ENCODE peak calls at places on chromosomes 4 and X, in nine cellular contexts. X is cardiac muscle cell, A is stomach, Y is GM23248, D is GM23338, P is lung, Q is heart right ventricle, S is neural progenitor cell, U is kidney. R is an unnamed sample.
A peak's percentile ranks its signal among the peaks of the same experiment; 100 is the strongest.

GRCh38 chrX:11768039-11768438 is 10.0 kb downstream of the MSL3 start:
- DNase-seq in S (no peak), Y (no peak), D (no peak), X (no peak), Q (no peak), P (no peak), A (no peak), U (no peak), R (no peak)

GRCh38 chr4:126051709-126052424 is 737.1 kb downstream of the FAT4 start:
- DNase-seq in D (no peak), S (no peak), Q (no peak), P (no peak), A (no peak), Y (peak; percentile 76), X (peak; percentile 26), U (no peak), R (no peak)

GRCh38 chrX:24264383-24264782 is 49.5 kb downstream of the SUPT20HL2 start:
- DNase-seq in P (no peak), Y (peak; percentile 12), X (no peak), S (no peak), Q (no peak), U (no peak), A (no peak), D (no peak), R (no peak)

GRCh38 chr4:110458494-110459266 is 17.3 kb upstream of the ENPEP start:
- DNase-seq in P (no peak), U (no peak), X (no peak), Y (no peak), A (no peak), D (no peak), S (no peak), Q (no peak), R (no peak)

GRCh38 chrX:21926527-21927278 is 13.8 kb upstream of the SMS start:
- DNase-seq in D (peak; percentile 51), P (no peak), X (no peak), U (no peak), A (no peak), S (no peak), Q (no peak), Y (peak; percentile 93), R (no peak)

GRCh38 chr4:112277705-112278448 is 7.8 kb downstream of the TIFA start:
- DNase-seq in U (no peak), Q (no peak), X (no peak), P (no peak), Y (no peak), D (no peak), S (no peak), A (no peak), R (no peak)

GRCh38 chr4:168220893-168221292 is 97.7 kb downstream of the DDX60 start:
- DNase-seq in U (no peak), D (no peak), A (no peak), X (no peak), P (no peak), S (no peak), Q (no peak), Y (peak; percentile 33), R (no peak)

GRCh38 chrX:153333821-153334653 is at the start of gene ZNF275:
- DNase-seq in Q (peak; percentile 82), D (peak; percentile 70), P (peak; percentile 70), X (peak; percentile 87), U (peak; percentile 93), Y (peak; percentile 91), S (peak; percentile 88), A (peak; percentile 82), R (peak; percentile 84)

GRCh38 chrX:132114607-132115006 is 13.2 kb downstream of the FRMD7 start:
- DNase-seq in S (no peak), P (no peak), Y (no peak), U (no peak), Q (no peak), X (no peak), A (no peak), D (no peak), R (no peak)

GRCh38 chrX:41382699-41383645 is 49.0 kb downstream of the DDX3X start:
- DNase-seq in Y (peak; percentile 66), P (no peak), U (no peak), S (no peak), X (no peak), A (no peak), Q (no peak), D (peak; percentile 11), R (peak; percentile 3)

DNA sequence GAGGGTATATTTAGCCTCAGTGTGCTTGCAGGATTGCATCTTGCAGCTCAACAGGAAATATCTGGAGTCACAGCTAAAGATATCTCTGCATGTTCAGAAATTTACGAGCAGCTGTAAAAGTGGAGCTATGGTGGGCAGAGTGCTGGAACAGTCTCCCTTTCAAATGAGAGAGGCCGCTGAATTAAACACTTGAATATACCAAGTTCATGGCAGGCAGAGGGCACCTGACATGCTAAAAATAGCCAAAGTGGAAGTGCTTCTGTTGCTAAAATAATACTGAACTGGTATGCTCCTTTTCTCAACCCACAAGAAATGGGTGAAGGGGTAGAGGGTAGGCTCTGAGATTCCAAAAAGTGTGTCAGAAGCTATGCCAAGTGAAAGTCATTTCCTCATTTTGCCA is 98.0 kb downstream of the MGST2 start:
- DNase-seq in X (peak; percentile 84), S (no peak), Y (no peak), A (no peak), P (no peak), D (no peak), Q (no peak), U (no peak), R (no peak)
- H3K4me1 ChIP-seq in X (peaks cover 54% of the 10 kb centered on the region), S (peaks cover 23% of the 10 kb centered on the region), Y (peaks cover 15% of the 10 kb centered on the region), A (peaks cover 6% of the 10 kb centered on the region), P (peaks cover 22% of the 10 kb centered on the region), D (no peaks in the 10 kb centered on the region), Q (peaks cover 48% of the 10 kb centered on the region), U (peaks cover 8% of the 10 kb centered on the region), R (peaks cover 3% of the 10 kb centered on the region)

DNA sequence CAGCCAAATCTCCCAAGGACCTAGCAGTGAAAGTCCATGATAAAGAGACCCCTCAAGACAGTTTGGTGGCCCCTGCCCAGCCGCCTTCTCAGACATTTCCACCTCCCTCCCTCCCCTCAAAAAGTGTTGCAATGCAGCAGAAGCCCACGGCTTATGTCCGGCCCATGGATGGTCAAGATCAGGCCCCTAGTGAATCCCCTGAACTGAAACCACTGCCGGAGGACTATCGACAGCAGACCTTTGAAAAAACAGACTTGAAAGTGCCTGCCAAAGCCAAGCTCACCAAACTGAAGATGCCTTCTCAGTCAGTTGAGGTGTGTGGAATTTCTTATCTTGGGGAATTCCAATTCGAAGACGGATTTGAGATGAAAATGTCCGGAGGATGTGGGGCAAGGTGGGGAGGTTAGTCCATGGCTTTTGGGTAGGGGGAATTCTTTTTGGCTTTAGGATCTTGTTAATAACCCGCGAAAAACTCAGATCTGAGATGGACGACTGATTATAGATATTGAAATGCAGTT is 112.5 kb downstream of the AFF1 start:
- DNase-seq in P (no peak), Y (no peak), X (no peak), A (no peak), Q (no peak), D (no peak), U (no peak), S (no peak), R (no peak)
- H3K4me1 ChIP-seq in P (peaks cover 41% of the 10 kb centered on the region), Y (peaks cover 24% of the 10 kb centered on the region), X (peaks cover 51% of the 10 kb centered on the region), A (peaks cover 25% of the 10 kb centered on the region), Q (peaks cover 67% of the 10 kb centered on the region), D (peaks cover 54% of the 10 kb centered on the region), U (peaks cover 30% of the 10 kb centered on the region), S (peaks cover 58% of the 10 kb centered on the region), R (peaks cover 9% of the 10 kb centered on the region)

GRCh38 chr4:38623260-38623659 is 40.7 kb upstream of the KLF3 start:
- DNase-seq in A (no peak), X (no peak), Y (no peak), S (no peak), P (no peak), D (no peak), Q (no peak), U (no peak), R (no peak)

GRCh38 chr4:38621831-38622230 is 42.2 kb upstream of the KLF3 start:
- DNase-seq in X (no peak), A (no peak), Q (no peak), S (no peak), P (no peak), U (no peak), Y (no peak), D (no peak), R (no peak)

GRCh38 chr4:38620025-38620424 is 44.0 kb upstream of the KLF3 start:
- DNase-seq in Y (no peak), P (no peak), D (no peak), X (no peak), Q (no peak), U (no peak), S (no peak), A (no peak), R (no peak)

GRCh38 chr4:38620527-38620926 is 43.5 kb upstream of the KLF3 start:
- DNase-seq in S (no peak), D (no peak), A (no peak), U (no peak), Q (no peak), X (no peak), Y (no peak), P (no peak), R (no peak)

DNA sequence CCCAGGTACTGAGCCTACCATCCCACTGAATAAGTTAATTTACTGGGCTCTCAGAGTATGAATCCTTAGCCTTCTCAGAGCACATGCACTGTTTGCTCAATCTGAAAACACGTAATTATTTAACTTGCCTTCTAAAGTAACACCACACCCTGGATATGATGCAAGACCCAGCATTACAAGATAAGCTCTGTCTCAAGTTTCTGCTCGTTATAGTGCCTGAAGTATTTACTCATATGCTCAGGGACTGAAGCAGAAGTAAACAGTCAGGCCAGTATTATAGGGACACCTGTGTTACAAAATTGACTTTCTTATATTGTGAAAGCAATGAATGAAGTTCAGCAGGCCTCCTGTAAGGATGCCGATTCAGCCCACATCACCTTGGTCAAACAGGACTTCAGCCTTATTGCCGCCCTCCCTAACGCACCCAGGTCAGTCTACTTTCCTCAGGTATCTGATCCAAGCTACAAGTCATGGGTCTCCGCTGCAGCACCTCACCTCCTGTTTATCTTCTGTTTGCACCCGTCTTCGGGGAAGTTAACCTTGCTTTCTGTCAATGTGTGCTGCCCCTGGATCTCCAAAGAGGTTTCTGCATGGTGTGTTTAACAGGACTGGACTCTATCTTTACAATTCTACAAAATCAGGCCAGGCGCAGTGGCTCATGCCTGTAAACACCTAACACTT is 42.9 kb upstream of the KLF3 start:
- DNase-seq in P (peak; percentile 76), Q (no peak), U (no peak), X (no peak), A (peak; percentile 67), D (no peak), S (no peak), Y (peak; percentile 83), R (no peak)
- H3K4me1 ChIP-seq in P (no peaks in the 10 kb centered on the region), Q (no peaks in the 10 kb centered on the region), U (no peaks in the 10 kb centered on the region), X (no peaks in the 10 kb centered on the region), A (peaks cover 20% of the 10 kb centered on the region), D (no peaks in the 10 kb centered on the region), S (no peaks in the 10 kb centered on the region), Y (peaks cover 9% of the 10 kb centered on the region), R (no peaks in the 10 kb centered on the region)

DNA sequence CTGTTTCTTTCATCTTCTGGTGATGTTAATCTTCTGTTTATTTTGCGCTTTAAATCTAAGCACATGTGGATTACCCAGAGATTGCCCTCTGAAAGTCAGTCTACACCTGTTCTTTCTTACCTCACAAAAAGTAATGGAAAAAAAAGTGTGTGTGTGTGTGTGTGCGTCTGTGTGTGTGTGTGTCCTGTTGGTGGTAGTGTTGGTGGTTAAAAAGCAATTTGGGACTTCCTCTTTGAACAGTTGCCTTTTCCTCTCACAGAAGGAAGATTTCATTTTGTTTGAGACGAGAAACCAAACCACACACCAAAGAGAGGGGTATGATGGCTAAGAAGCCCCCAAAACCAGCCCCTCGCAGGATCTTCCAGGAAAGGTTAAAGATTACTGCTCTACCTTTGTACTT is at the start of gene STAP1:
- DNase-seq in Y (no peak), P (no peak), Q (no peak), A (no peak), D (no peak), X (no peak), S (no peak), U (no peak), R (no peak)
- H3K4me1 ChIP-seq in Y (no peaks in the 10 kb centered on the region), P (no peaks in the 10 kb centered on the region), Q (no peaks in the 10 kb centered on the region), A (no peaks in the 10 kb centered on the region), D (no peaks in the 10 kb centered on the region), X (peaks cover 4% of the 10 kb centered on the region), S (no peaks in the 10 kb centered on the region), U (no peaks in the 10 kb centered on the region), R (no peaks in the 10 kb centered on the region)

R was measured in aorta.